ENCODE peak calls at places on chromosomes 4 and X, in five cellular contexts. S, R, V, Z and U are unnamed samples.

GRCh38 chrX:20681691-20682090 is 415.0 kb upstream of the RPS6KA3 start:
- DNase-seq in S (no peak), R (no peak), V (no peak), Z (no peak), U (peak; percentile 35)

GRCh38 chr4:88333741-88334405 is 44.8 kb upstream of the HERC6 start:
- DNase-seq in S (no peak), R (peak; percentile 44), V (no peak), Z (no peak), U (peak; percentile 78)

GRCh38 chr4:52838729-52839722 is 23.1 kb upstream of the RASL11B start:
- DNase-seq in S (no peak), R (no peak), V (no peak), Z (no peak), U (no peak)

GRCh38 chr4:46886711-46887110 is 22.3 kb downstream of the COX7B2 start:
- DNase-seq in S (no peak), R (no peak), V (no peak), Z (no peak), U (peak; percentile 0)

GRCh38 chr4:177016541-177017141 is 223.9 kb upstream of the VEGFC start:
- DNase-seq in S (no peak), R (peak; percentile 62), V (no peak), Z (no peak), U (no peak)

GRCh38 chrX:18598413-18598812 is 73.5 kb downstream of the RS1 start:
- DNase-seq in S (no peak), R (no peak), V (no peak), Z (no peak), U (no peak)

GRCh38 chrX:154413142-154413541 is 1.8 kb downstream of the TAFAZZIN start:
- DNase-seq in S (no peak), R (no peak), V (no peak), Z (no peak), U (no peak)

GRCh38 chr4:138500869-138501268 is 258.7 kb upstream of the SLC7A11 start:
- DNase-seq in S (no peak), R (no peak), V (no peak), Z (no peak), U (no peak)

GRCh38 chrX:120839506-120839905 is 36.2 kb downstream of the CT47B1 start:
- DNase-seq in S (no peak), R (no peak), V (no peak), Z (no peak), U (peak; percentile 20)

GRCh38 chr4:67459164-67459563 is 86.1 kb downstream of the CENPC start:
- DNase-seq in S (no peak), R (no peak), V (no peak), Z (no peak), U (no peak)

GRCh38 chr4:106502106-106502699 is 133.6 kb upstream of the GIMD1 start:
- DNase-seq in S (no peak), R (no peak), V (peak; percentile 57), Z (no peak), U (no peak)

GRCh38 chrX:152907084-152907651 is 9.3 kb downstream of the ZNF185 start:
- DNase-seq in S (no peak), R (no peak), V (no peak), Z (no peak), U (peak; percentile 90)

GRCh38 chr4:185950891-185951290 is 118.1 kb upstream of the TLR3 start:
- DNase-seq in S (no peak), R (no peak), V (no peak), Z (no peak), U (peak; percentile 97)

GRCh38 chrX:16319929-16320328 is 152.6 kb downstream of the MAGEB17 start:
- DNase-seq in S (no peak), R (no peak), V (no peak), Z (no peak), U (peak; percentile 3)